ENCODE peak calls at places on chromosomes 2 and 18, in six cellular contexts. One of them, this sample, is unnamed.

GRCh38 chr2:14194233-14194632 is 438.3 kb upstream of the LRATD1 start:
- DNase-seq in mesenchymal stem cell: no peak
- DNase-seq in fibroblast of pulmonary artery: no peak
- DNase-seq in activated T-helper 1 cell treated with anti-CD3 and anti-CD28 coated beads, Interleukin-12 subunit alpha, Interleukin-12 subunit beta, Interleukin-2, Interleukin-4 antibody, amounts not matched to agents 30 ng/mL and 10 ng/mL and 1 ng/mL, durations not matched to agents 14 hours and 24 hours and 36 hours: no peak
- DNase-seq in B cell: no peak
- DNase-seq in NCI-H2029 treated with DMSO at 0.1 percent for 48 hours: peak
- DNase-seq in this sample: no peak

GRCh38 chr2:128628996-128629395 is 310.3 kb upstream of the HS6ST1 start:
- DNase-seq in mesenchymal stem cell: no peak
- DNase-seq in fibroblast of pulmonary artery: no peak
- DNase-seq in activated T-helper 1 cell treated with anti-CD3 and anti-CD28 coated beads, Interleukin-12 subunit alpha, Interleukin-12 subunit beta, Interleukin-2, Interleukin-4 antibody, amounts not matched to agents 30 ng/mL and 10 ng/mL and 1 ng/mL, durations not matched to agents 14 hours and 24 hours and 36 hours: no peak
- DNase-seq in B cell: no peak
- DNase-seq in NCI-H2029 treated with DMSO at 0.1 percent for 48 hours: no peak
- DNase-seq in this sample: no peak

GRCh38 chr2:183490930-183491329 is 366.7 kb downstream of the NUP35 start:
- DNase-seq in mesenchymal stem cell: peak
- DNase-seq in fibroblast of pulmonary artery: peak
- DNase-seq in activated T-helper 1 cell treated with anti-CD3 and anti-CD28 coated beads, Interleukin-12 subunit alpha, Interleukin-12 subunit beta, Interleukin-2, Interleukin-4 antibody, amounts not matched to agents 30 ng/mL and 10 ng/mL and 1 ng/mL, durations not matched to agents 14 hours and 24 hours and 36 hours: no peak
- DNase-seq in B cell: no peak
- DNase-seq in NCI-H2029 treated with DMSO at 0.1 percent for 48 hours: peak
- DNase-seq in this sample: no peak

GRCh38 chr18:67876866-67877265 is 360.3 kb upstream of the DSEL start:
- DNase-seq in mesenchymal stem cell: no peak
- DNase-seq in fibroblast of pulmonary artery: no peak
- DNase-seq in activated T-helper 1 cell treated with anti-CD3 and anti-CD28 coated beads, Interleukin-12 subunit alpha, Interleukin-12 subunit beta, Interleukin-2, Interleukin-4 antibody, amounts not matched to agents 30 ng/mL and 10 ng/mL and 1 ng/mL, durations not matched to agents 14 hours and 24 hours and 36 hours: no peak
- DNase-seq in B cell: no peak
- DNase-seq in NCI-H2029 treated with DMSO at 0.1 percent for 48 hours: no peak
- DNase-seq in this sample: no peak

GRCh38 chr2:235740821-235741220 is 247.0 kb downstream of the AGAP1 start:
- DNase-seq in mesenchymal stem cell: no peak
- DNase-seq in fibroblast of pulmonary artery: no peak
- DNase-seq in activated T-helper 1 cell treated with anti-CD3 and anti-CD28 coated beads, Interleukin-12 subunit alpha, Interleukin-12 subunit beta, Interleukin-2, Interleukin-4 antibody, amounts not matched to agents 30 ng/mL and 10 ng/mL and 1 ng/mL, durations not matched to agents 14 hours and 24 hours and 36 hours: no peak
- DNase-seq in B cell: no peak
- DNase-seq in NCI-H2029 treated with DMSO at 0.1 percent for 48 hours: peak
- DNase-seq in this sample: no peak

GRCh38 chr2:74876081-74876886 is 42.4 kb downstream of the HK2 start:
- DNase-seq in mesenchymal stem cell: peak
- DNase-seq in fibroblast of pulmonary artery: peak
- DNase-seq in activated T-helper 1 cell treated with anti-CD3 and anti-CD28 coated beads, Interleukin-12 subunit alpha, Interleukin-12 subunit beta, Interleukin-2, Interleukin-4 antibody, amounts not matched to agents 30 ng/mL and 10 ng/mL and 1 ng/mL, durations not matched to agents 14 hours and 24 hours and 36 hours: peak
- DNase-seq in B cell: peak
- DNase-seq in NCI-H2029 treated with DMSO at 0.1 percent for 48 hours: peak
- DNase-seq in this sample: no peak

GRCh38 chr2:240921319-240922233 is 15.4 kb downstream of the CROCC2 start:
- DNase-seq in mesenchymal stem cell: peak
- DNase-seq in fibroblast of pulmonary artery: peak
- DNase-seq in activated T-helper 1 cell treated with anti-CD3 and anti-CD28 coated beads, Interleukin-12 subunit alpha, Interleukin-12 subunit beta, Interleukin-2, Interleukin-4 antibody, amounts not matched to agents 30 ng/mL and 10 ng/mL and 1 ng/mL, durations not matched to agents 14 hours and 24 hours and 36 hours: no peak
- DNase-seq in B cell: no peak
- DNase-seq in NCI-H2029 treated with DMSO at 0.1 percent for 48 hours: no peak
- DNase-seq in this sample: no peak

GRCh38 chr18:54737986-54738385 is 90.3 kb upstream of the RAB27B start:
- DNase-seq in mesenchymal stem cell: peak
- DNase-seq in fibroblast of pulmonary artery: peak
- DNase-seq in activated T-helper 1 cell treated with anti-CD3 and anti-CD28 coated beads, Interleukin-12 subunit alpha, Interleukin-12 subunit beta, Interleukin-2, Interleukin-4 antibody, amounts not matched to agents 30 ng/mL and 10 ng/mL and 1 ng/mL, durations not matched to agents 14 hours and 24 hours and 36 hours: no peak
- DNase-seq in B cell: no peak
- DNase-seq in NCI-H2029 treated with DMSO at 0.1 percent for 48 hours: no peak
- DNase-seq in this sample: no peak

GRCh38 chr18:33581816-33582215 is 3.8 kb downstream of the ASXL3 start:
- DNase-seq in mesenchymal stem cell: no peak
- DNase-seq in fibroblast of pulmonary artery: no peak
- DNase-seq in activated T-helper 1 cell treated with anti-CD3 and anti-CD28 coated beads, Interleukin-12 subunit alpha, Interleukin-12 subunit beta, Interleukin-2, Interleukin-4 antibody, amounts not matched to agents 30 ng/mL and 10 ng/mL and 1 ng/mL, durations not matched to agents 14 hours and 24 hours and 36 hours: no peak
- DNase-seq in B cell: no peak
- DNase-seq in NCI-H2029 treated with DMSO at 0.1 percent for 48 hours: no peak
- DNase-seq in this sample: no peak

GRCh38 chr2:222860740-222861410 is at the start of gene ACSL3:
- DNase-seq in mesenchymal stem cell: peak
- DNase-seq in fibroblast of pulmonary artery: peak
- DNase-seq in activated T-helper 1 cell treated with anti-CD3 and anti-CD28 coated beads, Interleukin-12 subunit alpha, Interleukin-12 subunit beta, Interleukin-2, Interleukin-4 antibody, amounts not matched to agents 30 ng/mL and 10 ng/mL and 1 ng/mL, durations not matched to agents 14 hours and 24 hours and 36 hours: peak
- DNase-seq in B cell: peak
- DNase-seq in NCI-H2029 treated with DMSO at 0.1 percent for 48 hours: peak
- DNase-seq in this sample: peak

GRCh38 chr2:137865954-137866540 is 98.2 kb upstream of the HNMT start:
- DNase-seq in mesenchymal stem cell: peak
- DNase-seq in fibroblast of pulmonary artery: peak
- DNase-seq in activated T-helper 1 cell treated with anti-CD3 and anti-CD28 coated beads, Interleukin-12 subunit alpha, Interleukin-12 subunit beta, Interleukin-2, Interleukin-4 antibody, amounts not matched to agents 30 ng/mL and 10 ng/mL and 1 ng/mL, durations not matched to agents 14 hours and 24 hours and 36 hours: no peak
- DNase-seq in B cell: peak
- DNase-seq in NCI-H2029 treated with DMSO at 0.1 percent for 48 hours: peak
- DNase-seq in this sample: no peak

GRCh38 chr2:81194176-81194575 is 889.6 kb upstream of the LRRTM1 start:
- DNase-seq in mesenchymal stem cell: no peak
- DNase-seq in fibroblast of pulmonary artery: no peak
- DNase-seq in activated T-helper 1 cell treated with anti-CD3 and anti-CD28 coated beads, Interleukin-12 subunit alpha, Interleukin-12 subunit beta, Interleukin-2, Interleukin-4 antibody, amounts not matched to agents 30 ng/mL and 10 ng/mL and 1 ng/mL, durations not matched to agents 14 hours and 24 hours and 36 hours: no peak
- DNase-seq in B cell: no peak
- DNase-seq in NCI-H2029 treated with DMSO at 0.1 percent for 48 hours: no peak
- DNase-seq in this sample: no peak

This sample was measured in SIG-M5.